ENCODE peak calls at places on chromosomes 3 and 15, in six cellular contexts. U is neural progenitor cell, H is fibroblast of lung, S is trophoblast cell, N is DND-41, I is MM.1S. P is an unnamed sample.

GRCh38 chr3:197791120-197792018 is at the start of gene LRCH3:
- DNase-seq in S (peak; percentile 61), I (peak; percentile 83), U (peak; percentile 96), N (peak; percentile 84), H (peak; percentile 73), P (peak; percentile 45)

GRCh38 chr15:44726568-44727461 is 9.5 kb upstream of the TRIM69 start:
- DNase-seq in U (no peak), H (peak; percentile 93), I (peak; percentile 95), S (no peak), N (peak; percentile 82), P (peak; percentile 91)

GRCh38 chr3:196792771-196793170 is 53.1 kb downstream of the PAK2 start:
- DNase-seq in S (peak; percentile 17), H (no peak), I (no peak), N (no peak), U (no peak), P (peak; percentile 52)

GRCh38 chr15:89016549-89017041 is 71.7 kb upstream of the ABHD2 start:
- DNase-seq in I (no peak), H (no peak), S (peak; percentile 64), N (no peak), U (no peak), P (peak; percentile 73)

GRCh38 chr3:32817561-32818430 is at the start of gene TRIM71:
- DNase-seq in N (no peak), H (no peak), U (peak; percentile 68), I (no peak), S (peak; percentile 12), P (no peak)

GRCh38 chr3:44061268-44061667 is 180.4 kb upstream of the TOPAZ1 start:
- DNase-seq in H (no peak), N (no peak), I (no peak), S (no peak), U (no peak), P (no peak)

GRCh38 chr3:2578560-2578959 is 479.9 kb downstream of the CNTN4 start:
- DNase-seq in U (no peak), H (no peak), N (no peak), I (no peak), S (no peak), P (no peak)

GRCh38 chr3:150308481-150308918 is 99.6 kb upstream of the TSC22D2 start:
- DNase-seq in U (no peak), S (peak; percentile 89), H (no peak), I (no peak), N (no peak), P (peak; percentile 66)

GRCh38 chr3:126704494-126705214 is 614 bp downstream of the CHCHD6 start:
- DNase-seq in H (no peak), S (no peak), U (peak; percentile 40), N (no peak), I (no peak), P (peak; percentile 0)

GRCh38 chr3:182469086-182469485 is 324.2 kb upstream of the ATP11B start:
- DNase-seq in H (no peak), U (no peak), S (no peak), I (no peak), N (no peak), P (peak; percentile 55)

GRCh38 chr15:79172032-79172481 is 81.5 kb upstream of the RASGRF1 start:
- DNase-seq in N (no peak), S (no peak), H (no peak), I (no peak), U (peak; percentile 36), P (no peak)

GRCh38 chr3:71955549-71956373 is 170.8 kb upstream of the PROK2 start:
- DNase-seq in S (peak; percentile 26), I (peak; percentile 24), N (peak; percentile 45), U (peak; percentile 80), H (peak; percentile 85), P (peak; percentile 68)

GRCh38 chr15:38683382-38684242 is 119.0 kb upstream of the RASGRP1 start:
- DNase-seq in S (peak; percentile 27), U (peak; percentile 63), I (peak; percentile 69), N (peak; percentile 77), H (peak; percentile 55), P (peak; percentile 16)

GRCh38 chr3:189305412-189305811 is 133.6 kb downstream of the TPRG1 start:
- DNase-seq in H (no peak), I (no peak), S (no peak), U (no peak), N (no peak), P (no peak)

GRCh38 chr15:99324082-99324620 is 72.9 kb downstream of the LRRC28 start:
- DNase-seq in H (peak; percentile 86), S (peak; percentile 39), N (no peak), U (no peak), I (peak; percentile 94), P (peak; percentile 94)

GRCh38 chr15:29196306-29196705 is 73.3 kb downstream of the NSMCE3 start:
- DNase-seq in U (no peak), N (no peak), S (no peak), I (no peak), H (no peak), P (no peak)

GRCh38 chr15:79812536-79812935 is 84.3 kb downstream of the MTHFS start:
- DNase-seq in I (no peak), N (no peak), U (no peak), H (no peak), S (no peak), P (no peak)

GRCh38 chr15:40942337-40942854 is 10.9 kb upstream of the CHAC1 start:
- DNase-seq in S (no peak), N (no peak), H (no peak), U (no peak), I (no peak), P (no peak)

GRCh38 chr3:101635345-101635744 is 41.6 kb downstream of the ZBTB11 start:
- DNase-seq in U (no peak), I (no peak), N (no peak), S (no peak), H (no peak), P (no peak)

GRCh38 chr3:195761031-195761430 is 40.3 kb downstream of the MUC20 start:
- DNase-seq in I (no peak), U (no peak), N (no peak), S (no peak), H (no peak), P (no peak)

GRCh38 chr3:147651107-147651506 is 241.9 kb downstream of the ZIC1 start:
- DNase-seq in H (no peak), U (no peak), I (no peak), N (no peak), S (no peak), P (peak; percentile 16)

GRCh38 chr3:110311526-110311925 is 760.1 kb upstream of the NECTIN3 start:
- DNase-seq in U (no peak), I (no peak), S (no peak), N (no peak), H (no peak), P (no peak)

GRCh38 chr3:30124435-30125390 is 481.7 kb upstream of the TGFBR2 start:
- DNase-seq in I (no peak), H (no peak), U (peak; percentile 9), N (no peak), S (no peak), P (peak; percentile 79)

GRCh38 chr15:69718445-69718844 is 265.8 kb downstream of the RPLP1 start:
- DNase-seq in U (no peak), I (no peak), N (no peak), S (no peak), H (no peak), P (no peak)

GRCh38 chr15:69713726-69714559 is 261.3 kb downstream of the RPLP1 start:
- DNase-seq in I (peak; percentile 95), U (no peak), N (peak; percentile 33), S (no peak), H (no peak), P (no peak)

GRCh38 chr15:69718916-69719315 is 266.3 kb downstream of the RPLP1 start:
- DNase-seq in N (peak; percentile 13), S (no peak), I (peak; percentile 36), H (no peak), U (no peak), P (no peak)

GRCh38 chr15:69712999-69713398 is 260.4 kb downstream of the RPLP1 start:
- DNase-seq in N (no peak), S (no peak), U (no peak), H (no peak), I (no peak), P (no peak)

GRCh38 chr15:69715205-69715604 is 262.6 kb downstream of the RPLP1 start:
- DNase-seq in H (no peak), U (no peak), S (no peak), I (no peak), N (no peak), P (no peak)
- H3K4me2 ChIP-seq in H (no peak overlapping the region), U (no peak overlapping the region), S (no peak overlapping the region), I (peak overlapping the region; percentile 47), N (no peak overlapping the region), P (no peak overlapping the region)

DNA sequence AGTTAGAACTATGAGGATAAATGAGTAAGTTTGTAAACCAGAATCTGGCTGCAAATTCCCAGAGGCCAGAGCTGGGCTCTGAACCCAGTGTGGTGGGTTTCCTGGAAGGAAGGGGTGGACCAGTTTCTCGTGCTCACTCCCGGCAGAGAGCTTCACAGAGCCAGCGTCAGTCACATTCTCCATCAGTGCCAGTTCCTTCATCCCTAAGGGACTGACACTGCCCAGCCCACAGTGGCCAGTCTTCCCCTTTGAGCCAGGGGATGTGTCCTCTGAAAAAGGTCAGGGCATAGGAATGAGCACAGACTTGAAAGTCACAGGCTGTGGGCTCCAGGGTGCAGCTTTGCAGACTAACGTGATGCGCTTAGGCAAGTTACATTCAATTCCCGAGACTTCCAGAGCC is 135.8 kb upstream of the HACD2 start:
- DNase-seq in S (no peak), I (no peak), N (no peak), H (no peak), U (no peak), P (no peak)
- H3K27ac ChIP-seq in S (no peak overlapping the region), I (no peak overlapping the region), N (no peak overlapping the region), H (no peak overlapping the region), U (no peak overlapping the region), P (no peak overlapping the region)

GRCh38 chr3:129913618-129914017 is 20.1 kb upstream of the TMCC1 start:
- DNase-seq in N (no peak), S (no peak), I (no peak), U (no peak), H (no peak), P (no peak)

GRCh38 chr3:129911261-129911861 is 17.9 kb upstream of the TMCC1 start:
- DNase-seq in N (no peak), I (no peak), S (no peak), U (no peak), H (no peak), P (no peak)

GRCh38 chr3:129908417-129908816 is 14.9 kb upstream of the TMCC1 start:
- DNase-seq in H (no peak), N (no peak), I (no peak), U (no peak), S (peak; percentile 78), P (peak; percentile 15)
- H3K9ac ChIP-seq in H (no peak overlapping the region), N (no peak overlapping the region), I (no peak overlapping the region), U (no peak overlapping the region), S (no peak overlapping the region), P (no peak overlapping the region)

GRCh38 chr15:69585937-69586336 is 133.3 kb downstream of the RPLP1 start:
- DNase-seq in H (no peak), I (no peak), S (no peak), N (no peak), U (peak; percentile 19), P (no peak)

GRCh38 chr15:69587731-69588130 is 135.1 kb downstream of the RPLP1 start:
- DNase-seq in H (no peak), I (no peak), N (no peak), S (no peak), U (no peak), P (no peak)

GRCh38 chr15:69586721-69587120 is 134.1 kb downstream of the RPLP1 start:
- DNase-seq in I (no peak), H (no peak), U (no peak), N (no peak), S (no peak), P (no peak)

GRCh38 chr15:69579950-69580618 is 127.5 kb downstream of the RPLP1 start:
- DNase-seq in U (peak; percentile 23), N (no peak), H (no peak), I (no peak), S (no peak), P (no peak)

GRCh38 chr15:69583627-69584026 is 131.0 kb downstream of the RPLP1 start:
- DNase-seq in S (no peak), H (no peak), N (no peak), U (no peak), I (no peak), P (no peak)
- H3K4me2 ChIP-seq in S (no peak overlapping the region), H (no peak overlapping the region), N (no peak overlapping the region), U (no peak overlapping the region), I (no peak overlapping the region), P (no peak overlapping the region)